ENCODE peak calls at places on chromosomes 1 and 21, in five cellular contexts. One of them, this sample, is unnamed.

GRCh38 chr1:180372728-180373127 is 129.6 kb downstream of the ACBD6 start:
- DNase-seq in H1: no peak
- DNase-seq in SK-N-SH: no peak
- DNase-seq in GM23338: no peak
- DNase-seq in HepG2: no peak
- DNase-seq in this sample: no peak

GRCh38 chr1:242225770-242226573 is 227.1 kb upstream of the MAP1LC3C start:
- DNase-seq in H1: no peak
- DNase-seq in SK-N-SH: no peak
- DNase-seq in HepG2: no peak
- DNase-seq in GM23338: no peak
- DNase-seq in this sample: no peak

GRCh38 chr1:57423135-57424131 is at the start of gene DAB1:
- DNase-seq in H1: peak; percentile 70
- DNase-seq in SK-N-SH: peak; percentile 83
- DNase-seq in GM23338: peak; percentile 75
- DNase-seq in HepG2: no peak
- DNase-seq in this sample: no peak

GRCh38 chr1:97986041-97987005 is 65.5 kb upstream of the DPYD start:
- DNase-seq in SK-N-SH: no peak
- DNase-seq in HepG2: no peak
- DNase-seq in GM23338: no peak
- DNase-seq in H1: no peak
- DNase-seq in this sample: peak; percentile 82

GRCh38 chr1:66374561-66375111 is 159.3 kb upstream of the SGIP1 start:
- DNase-seq in GM23338: no peak
- DNase-seq in HepG2: no peak
- DNase-seq in SK-N-SH: no peak
- DNase-seq in H1: no peak
- DNase-seq in this sample: peak; percentile 61

GRCh38 chr1:147515046-147515869 is 26.0 kb upstream of the BCL9 start:
- DNase-seq in GM23338: peak; percentile 74
- DNase-seq in H1: no peak
- DNase-seq in HepG2: peak; percentile 87
- DNase-seq in SK-N-SH: no peak
- DNase-seq in this sample: no peak

GRCh38 chr1:104953555-104953954 is 1203.9 kb downstream of the AMY1C start:
- DNase-seq in SK-N-SH: no peak
- DNase-seq in HepG2: no peak
- DNase-seq in H1: no peak
- DNase-seq in GM23338: no peak
- DNase-seq in this sample: no peak

GRCh38 chr1:41435570-41436178 is 48.8 kb downstream of the EDN2 start:
- DNase-seq in HepG2: no peak
- DNase-seq in SK-N-SH: peak; percentile 77
- DNase-seq in GM23338: peak; percentile 72
- DNase-seq in H1: peak; percentile 74
- DNase-seq in this sample: no peak

GRCh38 chr1:234478152-234478480 is 863 bp downstream of the TARBP1 start:
- DNase-seq in SK-N-SH: peak; percentile 82
- DNase-seq in GM23338: peak; percentile 76
- DNase-seq in H1: peak; percentile 82
- DNase-seq in HepG2: peak; percentile 33
- DNase-seq in this sample: no peak

GRCh38 chr1:170200665-170201397 is 55.1 kb downstream of the NTMT2 start:
- DNase-seq in HepG2: no peak
- DNase-seq in SK-N-SH: no peak
- DNase-seq in H1: no peak
- DNase-seq in GM23338: no peak
- DNase-seq in this sample: no peak

GRCh38 chr1:39269791-39270342 is 65.4 kb downstream of the MACF1 start:
- DNase-seq in H1: no peak
- DNase-seq in HepG2: peak; percentile 36
- DNase-seq in GM23338: no peak
- DNase-seq in SK-N-SH: no peak
- DNase-seq in this sample: no peak

GRCh38 chr21:37792046-37792445 is 124.2 kb downstream of the KCNJ6 start:
- DNase-seq in H1: no peak
- DNase-seq in GM23338: no peak
- DNase-seq in SK-N-SH: no peak
- DNase-seq in HepG2: no peak
- DNase-seq in this sample: no peak

GRCh38 chr1:45136984-45137383 is 69.4 kb downstream of the ZSWIM5 start:
- DNase-seq in H1: no peak
- DNase-seq in GM23338: no peak
- DNase-seq in SK-N-SH: no peak
- DNase-seq in HepG2: no peak
- DNase-seq in this sample: no peak

GRCh38 chr1:84653130-84653680 is 37.1 kb downstream of the SSX2IP start:
- DNase-seq in GM23338: peak; percentile 13
- DNase-seq in SK-N-SH: peak; percentile 8
- DNase-seq in H1: no peak
- DNase-seq in HepG2: no peak
- DNase-seq in this sample: no peak

GRCh38 chr1:205925730-205926129 is 17.5 kb downstream of the SLC26A9 start:
- DNase-seq in GM23338: no peak
- DNase-seq in HepG2: no peak
- DNase-seq in SK-N-SH: no peak
- DNase-seq in H1: no peak
- DNase-seq in this sample: no peak

GRCh38 chr1:20705356-20705755 is 12.5 kb downstream of the KIF17 start:
- DNase-seq in GM23338: no peak
- DNase-seq in H1: no peak
- DNase-seq in HepG2: no peak
- DNase-seq in SK-N-SH: no peak
- DNase-seq in this sample: no peak

GRCh38 chr1:54312874-54313316 is 93.3 kb downstream of the SSBP3 start:
- DNase-seq in GM23338: peak; percentile 74
- DNase-seq in H1: no peak
- DNase-seq in SK-N-SH: peak; percentile 73
- DNase-seq in HepG2: peak; percentile 33
- DNase-seq in this sample: peak; percentile 86

GRCh38 chr1:217062566-217062965 is 339.3 kb upstream of the ESRRG start:
- DNase-seq in HepG2: no peak
- DNase-seq in H1: no peak
- DNase-seq in SK-N-SH: no peak
- DNase-seq in GM23338: no peak
- DNase-seq in this sample: no peak

GRCh38 chr1:27724961-27725373 is 794 bp upstream of the FAM76A start:
- DNase-seq in HepG2: peak; percentile 68
- DNase-seq in GM23338: peak; percentile 83
- DNase-seq in SK-N-SH: peak; percentile 9
- DNase-seq in H1: peak; percentile 70
- DNase-seq in this sample: peak; percentile 5

GRCh38 chr1:209825591-209826433 is 2.0 kb upstream of the UTP25 start:
- DNase-seq in HepG2: no peak
- DNase-seq in SK-N-SH: no peak
- DNase-seq in GM23338: no peak
- DNase-seq in H1: peak; percentile 17
- DNase-seq in this sample: no peak

GRCh38 chr1:46394108-46394871 is at the start of gene FAAH:
- DNase-seq in GM23338: peak; percentile 85
- DNase-seq in H1: peak; percentile 94
- DNase-seq in HepG2: peak; percentile 58
- DNase-seq in SK-N-SH: peak; percentile 92
- DNase-seq in this sample: no peak

GRCh38 chr1:12617511-12617900 is 504 bp downstream of the DHRS3 start:
- DNase-seq in SK-N-SH: no peak
- DNase-seq in GM23338: peak; percentile 38
- DNase-seq in H1: no peak
- DNase-seq in HepG2: peak; percentile 36
- DNase-seq in this sample: no peak

GRCh38 chr1:15833069-15833679 is 14.3 kb upstream of the SPEN start:
- DNase-seq in GM23338: peak; percentile 35
- DNase-seq in SK-N-SH: no peak
- DNase-seq in H1: no peak
- DNase-seq in HepG2: no peak
- DNase-seq in this sample: no peak

DNA sequence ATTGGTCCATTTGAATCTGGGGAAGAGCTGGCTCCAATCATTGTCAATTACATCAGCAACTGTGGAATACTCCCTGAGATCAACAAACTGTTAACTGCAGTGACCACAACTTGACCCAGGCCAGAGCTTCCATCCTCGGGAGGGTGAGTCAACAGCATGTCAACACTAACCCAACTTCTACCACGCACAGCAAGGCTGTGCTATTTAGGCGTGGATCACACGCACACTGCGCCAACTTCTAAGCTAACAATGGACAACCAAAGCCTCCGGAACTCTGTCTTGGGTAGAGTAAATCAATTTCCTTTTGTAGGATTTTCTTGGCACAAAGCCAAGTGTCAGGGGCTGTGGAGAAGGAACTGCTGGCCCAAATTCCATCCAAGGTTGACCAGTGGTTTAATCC is 30.4 kb downstream of the APP start:
- DNase-seq in GM23338: no peak
- DNase-seq in HepG2: peak; percentile 50
- DNase-seq in H1: no peak
- DNase-seq in SK-N-SH: no peak
- DNase-seq in this sample: peak; percentile 98
- H3K4me2 ChIP-seq in GM23338: no peak overlapping the region
- H3K4me2 ChIP-seq in HepG2: no peak overlapping the region
- H3K4me2 ChIP-seq in H1: no peak overlapping the region
- H3K4me2 ChIP-seq in SK-N-SH: peak overlapping the region; percentile 2
- H3K4me2 ChIP-seq in this sample: peak overlapping the region; percentile 46

GRCh38 chr1:8137406-8138244 is 111.5 kb upstream of the ERRFI1 start:
- DNase-seq in H1: no peak
- DNase-seq in SK-N-SH: no peak
- DNase-seq in HepG2: peak; percentile 68
- DNase-seq in GM23338: no peak
- DNase-seq in this sample: peak; percentile 97
- TF ChIP-seq POLR2AphosphoS5 in H1: no peak
- TF ChIP-seq POLR2AphosphoS5 in SK-N-SH: no peak
- TF ChIP-seq POLR2AphosphoS5 in HepG2: no peak
- TF ChIP-seq POLR2AphosphoS5 in GM23338: no peak
- TF ChIP-seq POLR2AphosphoS5 in this sample: peak; percentile 94

GRCh38 chr1:1895050-1895398 is 4.1 kb upstream of the GNB1 start:
- DNase-seq in HepG2: no peak
- DNase-seq in H1: no peak
- DNase-seq in GM23338: no peak
- DNase-seq in SK-N-SH: no peak
- DNase-seq in this sample: no peak

GRCh38 chr1:1892763-1893120 is 1.9 kb upstream of the GNB1 start:
- DNase-seq in SK-N-SH: no peak
- DNase-seq in HepG2: no peak
- DNase-seq in H1: no peak
- DNase-seq in GM23338: no peak
- DNase-seq in this sample: no peak

GRCh38 chr1:1893291-1893985 is 2.6 kb upstream of the GNB1 start:
- DNase-seq in GM23338: no peak
- DNase-seq in H1: no peak
- DNase-seq in SK-N-SH: no peak
- DNase-seq in HepG2: no peak
- DNase-seq in this sample: no peak

GRCh38 chr1:1894354-1895049 is 3.6 kb upstream of the GNB1 start:
- DNase-seq in GM23338: no peak
- DNase-seq in SK-N-SH: no peak
- DNase-seq in HepG2: no peak
- DNase-seq in H1: no peak
- DNase-seq in this sample: no peak

DNA sequence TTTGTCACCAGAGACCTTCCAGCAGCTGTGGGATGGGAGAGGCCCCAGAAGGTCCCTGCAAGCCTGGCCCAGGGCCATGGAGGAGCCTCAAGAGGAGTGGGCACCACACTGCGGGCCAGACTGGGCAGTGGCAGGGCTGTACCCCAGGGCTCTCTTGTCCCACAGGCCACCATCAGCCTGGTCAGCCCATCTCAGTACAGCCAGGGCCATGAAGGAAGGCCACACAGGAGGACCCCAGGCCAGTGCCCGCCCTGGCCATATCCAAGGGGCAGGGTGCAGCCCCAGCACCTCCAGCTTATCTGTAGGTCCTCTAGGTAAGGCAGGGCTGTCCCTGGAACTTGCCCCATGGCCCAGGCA is 3.1 kb upstream of the GNB1 start:
- DNase-seq in SK-N-SH: no peak
- DNase-seq in H1: no peak
- DNase-seq in HepG2: no peak
- DNase-seq in GM23338: no peak
- DNase-seq in this sample: no peak
- H3K27ac ChIP-seq in SK-N-SH: no peak overlapping the region
- H3K27ac ChIP-seq in H1: no peak overlapping the region
- H3K27ac ChIP-seq in HepG2: peak overlapping the region; percentile 35
- H3K27ac ChIP-seq in GM23338: no peak overlapping the region
- H3K27ac ChIP-seq in this sample: no peak overlapping the region

DNA sequence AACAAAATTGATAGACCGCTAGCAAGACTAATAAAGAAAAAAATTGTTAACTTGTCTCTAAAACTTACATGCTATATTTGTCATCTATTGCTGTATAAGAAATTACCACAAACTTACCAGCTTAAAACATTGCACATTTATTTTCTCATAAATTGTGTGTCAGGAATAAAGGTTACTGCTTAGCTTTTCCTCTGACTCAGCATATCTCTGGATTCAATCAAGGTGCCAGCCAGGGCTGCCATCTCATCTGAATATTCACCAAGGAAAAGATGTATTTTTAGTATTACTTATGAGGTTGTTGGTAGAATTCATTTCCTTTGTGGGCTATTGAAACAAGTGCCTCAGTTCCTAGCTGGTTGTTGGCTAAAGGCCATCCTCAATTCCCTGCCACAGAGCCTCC is 912.6 kb upstream of the NEGR1 start:
- DNase-seq in SK-N-SH: no peak
- DNase-seq in GM23338: no peak
- DNase-seq in H1: no peak
- DNase-seq in HepG2: no peak
- DNase-seq in this sample: no peak
- H3K4me2 ChIP-seq in SK-N-SH: no peak overlapping the region
- H3K4me2 ChIP-seq in GM23338: no peak overlapping the region
- H3K4me2 ChIP-seq in H1: no peak overlapping the region
- H3K4me2 ChIP-seq in HepG2: no peak overlapping the region
- H3K4me2 ChIP-seq in this sample: no peak overlapping the region

DNA sequence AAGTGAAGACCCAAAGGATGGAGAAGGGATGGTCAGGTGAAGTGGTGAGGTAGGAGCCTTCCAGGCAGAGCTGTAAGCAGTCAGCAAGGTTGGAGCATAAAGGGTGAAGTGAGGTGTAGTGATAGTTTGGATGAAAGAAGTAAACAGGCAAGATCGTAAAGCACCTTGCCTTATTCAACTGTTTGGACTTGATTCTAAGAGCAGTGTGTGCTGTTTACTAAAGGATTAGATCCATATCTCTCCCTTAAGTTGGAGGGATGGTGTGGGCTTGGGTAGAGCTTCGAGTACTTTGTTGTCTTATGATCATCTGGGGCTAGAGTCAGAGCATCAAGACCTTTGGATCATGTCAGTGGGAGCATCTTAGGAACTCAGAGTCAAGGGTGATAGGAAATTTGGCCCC is 39.8 kb upstream of the CD34 start:
- DNase-seq in H1: no peak
- DNase-seq in HepG2: no peak
- DNase-seq in GM23338: no peak
- DNase-seq in SK-N-SH: no peak
- DNase-seq in this sample: no peak
- TF ChIP-seq POLR2AphosphoS5 in H1: no peak
- TF ChIP-seq POLR2AphosphoS5 in HepG2: no peak
- TF ChIP-seq POLR2AphosphoS5 in GM23338: no peak
- TF ChIP-seq POLR2AphosphoS5 in SK-N-SH: no peak
- TF ChIP-seq POLR2AphosphoS5 in this sample: no peak

GRCh38 chr1:175434268-175434860 is 241.8 kb upstream of the KIAA0040 start:
- DNase-seq in GM23338: peak; percentile 68
- DNase-seq in SK-N-SH: no peak
- DNase-seq in H1: peak; percentile 80
- DNase-seq in HepG2: no peak
- DNase-seq in this sample: no peak
- H3K27ac ChIP-seq in GM23338: no peak overlapping the region
- H3K27ac ChIP-seq in SK-N-SH: no peak overlapping the region
- H3K27ac ChIP-seq in H1: no peak overlapping the region
- H3K27ac ChIP-seq in HepG2: no peak overlapping the region
- H3K27ac ChIP-seq in this sample: no peak overlapping the region

This sample was measured in endothelial cell of umbilical vein.